ENCODE peak calls at places on chromosome 17, in ten cellular contexts. N is HT1080; U is Calu3; B is LHCN-M2; I is mucosa of descending colon; H is GM23338; Q is stimulated activated CD4-positive, alpha-beta T cell treated with anti-CD3 and anti-CD28 coated beads, Interleukin-12 subunit alpha, Interleukin-12 subunit beta, amount 100 ng/mL, for 4 hours; J is activated CD4-positive, alpha-beta T cell treated with anti-CD3 and anti-CD28 coated beads, Interleukin-2, amount 50 U/mL, for 1 hour; M is NCI-H1105 treated with DMSO at 0.1 percent for 48 hours; L is endothelial cell of umbilical vein. Y is an unnamed sample.

GRCh38 chr17:41176744-41177387 is 1.2 kb downstream of the KRTAP4-2 start:
- DNase-seq in N (no peak), U (no peak), B (no peak), I (no peak), H (no peak), Q (no peak), J (no peak), M (no peak), L (no peak), Y (no peak)

GRCh38 chr17:32558328-32558955 is 71.6 kb downstream of the CDK5R1 start:
- DNase-seq in N (no peak), U (no peak), B (no peak), I (no peak), H (no peak), Q (no peak), J (no peak), M (no peak), L (peak), Y (peak)

GRCh38 chr17:50863221-50863843 is 2.8 kb downstream of the TOB1 start:
- DNase-seq in N (peak), U (peak), B (peak), I (peak), H (peak), Q (peak), J (peak), M (no peak), L (peak), Y (peak)

GRCh38 chr17:50076591-50077235 is 18.4 kb upstream of the PDK2 start:
- DNase-seq in N (no peak), U (no peak), B (no peak), I (no peak), H (peak), Q (no peak), J (no peak), M (no peak), L (no peak), Y (no peak)

GRCh38 chr17:80925668-80926067 is 66.0 kb upstream of the CHMP6 start:
- DNase-seq in N (no peak), U (no peak), B (no peak), I (no peak), H (no peak), Q (no peak), J (no peak), M (no peak), L (no peak), Y (no peak)

GRCh38 chr17:50290074-50290702 is 15.9 kb downstream of the TMEM92 start:
- DNase-seq in N (peak), U (peak), B (peak), I (peak), H (no peak), Q (no peak), J (no peak), M (no peak), L (peak), Y (no peak)

GRCh38 chr17:34542700-34543336 is 36.6 kb upstream of the TMEM132E start:
- DNase-seq in N (no peak), U (peak), B (no peak), I (peak), H (peak), Q (peak), J (peak), M (peak), L (peak), Y (peak)

GRCh38 chr17:4675791-4676190 is 28.1 kb downstream of the PELP1 start:
- DNase-seq in N (no peak), U (no peak), B (no peak), I (no peak), H (no peak), Q (no peak), J (no peak), M (no peak), L (no peak), Y (no peak)

GRCh38 chr17:57697891-57698708 is 47.0 kb downstream of the CCDC182 start:
- DNase-seq in N (no peak), U (no peak), B (no peak), I (peak), H (peak), Q (peak), J (no peak), M (no peak), L (no peak), Y (no peak)

GRCh38 chr17:71438631-71439146 is 682.1 kb upstream of the SOX9 start:
- DNase-seq in N (peak), U (peak), B (peak), I (no peak), H (no peak), Q (no peak), J (no peak), M (peak), L (peak), Y (no peak)

GRCh38 chr17:10309003-10309974 is 63.5 kb downstream of the MYH13 start:
- DNase-seq in N (no peak), U (no peak), B (no peak), I (no peak), H (no peak), Q (no peak), J (no peak), M (no peak), L (no peak), Y (no peak)

GRCh38 chr17:50710025-50710424 is 2.3 kb upstream of the ANKRD40 start:
- DNase-seq in N (no peak), U (no peak), B (no peak), I (no peak), H (peak), Q (no peak), J (no peak), M (no peak), L (no peak), Y (no peak)

GRCh38 chr17:61849674-61850073 is 13.7 kb downstream of the BRIP1 start:
- DNase-seq in N (no peak), U (no peak), B (no peak), I (no peak), H (no peak), Q (no peak), J (no peak), M (no peak), L (no peak), Y (no peak)

GRCh38 chr17:15349119-15349518 is 7.7 kb upstream of the TEKT3 start:
- DNase-seq in N (no peak), U (no peak), B (no peak), I (no peak), H (no peak), Q (no peak), J (no peak), M (no peak), L (no peak), Y (no peak)

GRCh38 chr17:28641579-28641978 is 3.4 kb downstream of the BLTP2 start:
- DNase-seq in N (no peak), U (no peak), B (no peak), I (no peak), H (no peak), Q (no peak), J (no peak), M (no peak), L (no peak), Y (no peak)

GRCh38 chr17:39951924-39952664 is 10.7 kb upstream of the GSDMA start:
- DNase-seq in N (no peak), U (no peak), B (no peak), I (no peak), H (no peak), Q (no peak), J (no peak), M (no peak), L (no peak), Y (no peak)

GRCh38 chr17:38907930-38908675 is 17.3 kb upstream of the LASP1NB start:
- DNase-seq in N (no peak), U (no peak), B (no peak), I (no peak), H (no peak), Q (no peak), J (no peak), M (no peak), L (no peak), Y (no peak)

GRCh38 chr17:57045868-57046671 is 39.0 kb upstream of the AKAP1 start:
- DNase-seq in N (no peak), U (no peak), B (peak), I (no peak), H (peak), Q (peak), J (peak), M (no peak), L (no peak), Y (no peak)

GRCh38 chr17:44354582-44355309 is 8.9 kb downstream of the FAM171A2 start:
- DNase-seq in N (no peak), U (no peak), B (no peak), I (peak), H (peak), Q (peak), J (peak), M (peak), L (no peak), Y (peak)

GRCh38 chr17:58344047-58344790 is 7.8 kb downstream of the SUPT4H1 start:
- DNase-seq in N (no peak), U (no peak), B (no peak), I (peak), H (no peak), Q (peak), J (peak), M (no peak), L (peak), Y (peak)

GRCh38 chr17:73068322-73069153 is 23.9 kb downstream of the SLC39A11 start:
- DNase-seq in N (peak), U (peak), B (peak), I (no peak), H (no peak), Q (no peak), J (no peak), M (no peak), L (peak), Y (no peak)

GRCh38 chr17:7018331-7018964 is 4.4 kb upstream of the BCL6B start:
- DNase-seq in N (no peak), U (no peak), B (no peak), I (peak), H (no peak), Q (no peak), J (no peak), M (no peak), L (no peak), Y (no peak)

GRCh38 chr17:7440823-7441174 is 1.5 kb downstream of the FGF11 start:
- DNase-seq in N (peak), U (no peak), B (peak), I (no peak), H (peak), Q (no peak), J (no peak), M (peak), L (peak), Y (no peak)

GRCh38 chr17:76681222-76682137 is 29.3 kb downstream of the MXRA7 start:
- DNase-seq in N (peak), U (peak), B (peak), I (peak), H (peak), Q (peak), J (peak), M (peak), L (peak), Y (peak)

GRCh38 chr17:35617505-35617904 is 30.4 kb downstream of the AP2B1 start:
- DNase-seq in N (no peak), U (no peak), B (no peak), I (no peak), H (no peak), Q (no peak), J (no peak), M (peak), L (peak), Y (no peak)

GRCh38 chr17:48678141-48678971 is 44.0 kb downstream of the PRAC1 start:
- DNase-seq in N (peak), U (peak), B (peak), I (peak), H (peak), Q (peak), J (peak), M (peak), L (peak), Y (peak)

GRCh38 chr17:82064433-82065192 is 991 bp downstream of the DUS1L start:
- DNase-seq in N (no peak), U (peak), B (no peak), I (peak), H (peak), Q (no peak), J (no peak), M (peak), L (no peak), Y (no peak)

Y was measured in B cell.